ENCODE peak calls at places on chromosomes 1 and 21, in four cellular contexts. A is heart left ventricle, B is psoas muscle, E is IMR-90. V is an unnamed sample. For H3K27me3, the result is how much of the 10 kb centered on the place peaks cover.

GRCh38 chr1:152479792-152480595 is 30.6 kb upstream of the LCE5A start:
- DNase-seq in B (no peak), E (peak), A (peak), V (no peak)

GRCh38 chr21:45085700-45086099 is 11.3 kb downstream of the ADARB1 start:
- DNase-seq in E (no peak), A (no peak), B (no peak), V (no peak)

GRCh38 chr21:46187251-46187650 is 3.0 kb upstream of the SPATC1L start:
- DNase-seq in A (no peak), B (no peak), E (no peak), V (no peak)

GRCh38 chr1:111756124-111756513 is 418 bp downstream of the DDX20 start:
- DNase-seq in E (no peak), B (no peak), A (no peak), V (no peak)

GRCh38 chr21:28429161-28429560 is 563.5 kb downstream of the LTN1 start:
- DNase-seq in B (no peak), E (peak), A (no peak), V (no peak)

GRCh38 chr1:16434007-16434406 is 3.2 kb downstream of the SPATA21 start:
- DNase-seq in E (no peak), B (no peak), A (no peak), V (no peak)

GRCh38 chr1:218403300-218403699 is 58.2 kb downstream of the TGFB2 start:
- DNase-seq in B (no peak), E (no peak), A (no peak), V (no peak)

GRCh38 chr21:35593000-35593502 is 467.3 kb downstream of the SETD4 start:
- DNase-seq in E (peak), B (no peak), A (no peak), V (no peak)

GRCh38 chr21:32741336-32741735 is 13.5 kb upstream of the SYNJ1 start:
- DNase-seq in E (no peak), B (no peak), A (no peak), V (no peak)

GRCh38 chr1:234102591-234102990 is 198.1 kb downstream of the SLC35F3 start:
- DNase-seq in A (peak), E (no peak), B (no peak), V (no peak)

GRCh38 chr1:179082308-179083030 is 599 bp downstream of the TOR3A start:
- DNase-seq in E (no peak), A (no peak), B (peak), V (no peak)

GRCh38 chr1:16078925-16079656 is 5.6 kb upstream of the FAM131C start:
- DNase-seq in E (peak), A (peak), B (peak), V (no peak)

GRCh38 chr1:212205006-212205405 is 80.2 kb upstream of the PPP2R5A start:
- DNase-seq in B (no peak), E (no peak), A (no peak), V (no peak)

GRCh38 chr1:3176820-3177219 is 107.8 kb downstream of the PRDM16 start:
- DNase-seq in E (no peak), B (no peak), A (no peak), V (no peak)

GRCh38 chr1:160103658-160104519 is 5.5 kb upstream of the IGSF8 start:
- DNase-seq in A (no peak), B (no peak), E (no peak), V (no peak)

GRCh38 chr1:46459315-46459714 is 30.3 kb upstream of the DMBX1 start:
- DNase-seq in B (no peak), A (no peak), E (no peak), V (no peak)
- H3K27me3 ChIP-seq in B (under half), A (under half), E (half or more), V (under half)

DNA sequence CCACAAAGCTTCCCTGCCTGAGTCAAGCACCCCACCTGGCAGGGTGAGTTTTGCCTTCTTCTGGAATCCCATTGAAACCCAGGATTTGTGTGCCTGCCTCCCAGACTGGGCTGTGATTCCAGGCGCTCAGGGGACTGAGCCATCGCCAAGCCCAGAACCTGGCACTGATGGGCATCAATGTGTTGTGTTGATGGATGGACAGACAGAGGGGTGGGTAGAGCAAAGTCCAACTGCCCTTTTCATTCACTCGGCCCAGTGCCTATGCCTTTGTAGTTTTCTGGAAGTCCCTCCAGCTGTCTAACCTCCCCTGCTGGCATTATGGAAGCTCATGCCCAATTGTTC is 66.0 kb upstream of the LAPTM5 start:
- DNase-seq in B (no peak), E (no peak), A (no peak), V (no peak)
- H3K27me3 ChIP-seq in B (under half), E (under half), A (under half), V (under half)

GRCh38 chr1:201076036-201076435 is 36.2 kb downstream of the CACNA1S start:
- DNase-seq in E (no peak), B (no peak), A (no peak), V (no peak)
- H3K27me3 ChIP-seq in E (half or more), B (under half), A (under half), V (under half)

DNA sequence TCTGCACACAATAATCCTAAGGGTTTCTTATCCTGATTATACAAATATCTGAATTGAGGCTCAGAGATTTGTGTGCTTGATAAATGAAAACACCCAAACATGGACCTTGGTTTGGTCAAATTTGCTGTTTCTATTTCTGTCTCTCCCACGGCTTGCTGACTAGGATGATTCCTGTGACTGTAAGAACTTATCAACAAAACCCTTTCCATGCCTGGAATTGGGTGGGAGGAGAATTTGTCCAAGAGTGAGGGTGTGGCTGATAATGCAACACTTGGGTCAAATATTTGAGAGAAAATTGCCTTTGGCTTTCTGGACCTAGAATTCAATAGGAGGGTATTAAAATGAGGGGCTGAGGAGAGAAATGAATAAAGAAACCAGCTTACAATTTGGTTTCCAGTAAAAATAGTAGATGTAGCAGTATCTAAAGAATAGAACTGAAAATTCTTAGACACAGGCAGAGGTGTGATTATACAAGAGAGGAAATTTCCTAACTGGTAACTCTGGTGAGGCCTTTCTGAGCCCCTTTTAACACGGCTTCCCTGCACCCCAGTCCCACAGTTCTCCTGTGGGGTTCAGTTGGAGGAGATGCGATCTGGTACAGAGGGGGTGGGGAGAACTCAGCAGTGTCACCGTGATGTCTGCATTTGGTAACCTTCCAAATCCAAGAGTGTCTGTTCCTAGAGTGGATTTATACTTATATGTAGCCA is 48.1 kb downstream of the RHBG start:
- DNase-seq in A (no peak), E (no peak), B (no peak), V (no peak)
- H3K27me3 ChIP-seq in A (half or more), E (half or more), B (under half), V (half or more)

V was measured in RWPE2.